ENCODE peak calls at places on chromosomes 4 and X, in four cellular contexts. Z, D, O and U are unnamed samples.
A peak's percentile ranks its signal among the peaks of the same experiment; 100 is the strongest.

GRCh38 chr4:168509786-168510185 is 12.9 kb downstream of the PALLD start:
- DNase-seq in Z (no peak), D (peak; percentile 52), O (no peak), U (no peak)

GRCh38 chrX:134546187-134546586 is 86.2 kb downstream of the HPRT1 start:
- DNase-seq in Z (peak; percentile 70), D (no peak), O (no peak), U (no peak)

GRCh38 chrX:120468479-120468824 is 644 bp downstream of the LAMP2 start:
- DNase-seq in Z (no peak), D (no peak), O (no peak), U (no peak)

GRCh38 chr4:82500106-82500738 is 61.6 kb downstream of the TMEM150C start:
- DNase-seq in Z (no peak), D (no peak), O (no peak), U (no peak)

GRCh38 chr4:42786350-42787070 is 106.0 kb upstream of the GRXCR1 start:
- DNase-seq in Z (no peak), D (no peak), O (no peak), U (no peak)

GRCh38 chrX:1537031-1537715 is at the start of gene P2RY8:
- DNase-seq in Z (peak; percentile 83), D (peak; percentile 85), O (peak; percentile 49), U (peak; percentile 90)

GRCh38 chr4:118740869-118741268 is 55.7 kb downstream of the METTL14 start:
- DNase-seq in Z (no peak), D (no peak), O (no peak), U (no peak)

GRCh38 chr4:67885727-67886126 is 1.9 kb upstream of the TMPRSS11D start:
- DNase-seq in Z (no peak), D (no peak), O (no peak), U (no peak)

GRCh38 chr4:133483600-133484246 is 334.6 kb downstream of the PCDH10 start:
- DNase-seq in Z (no peak), D (no peak), O (no peak), U (peak; percentile 24)

DNA sequence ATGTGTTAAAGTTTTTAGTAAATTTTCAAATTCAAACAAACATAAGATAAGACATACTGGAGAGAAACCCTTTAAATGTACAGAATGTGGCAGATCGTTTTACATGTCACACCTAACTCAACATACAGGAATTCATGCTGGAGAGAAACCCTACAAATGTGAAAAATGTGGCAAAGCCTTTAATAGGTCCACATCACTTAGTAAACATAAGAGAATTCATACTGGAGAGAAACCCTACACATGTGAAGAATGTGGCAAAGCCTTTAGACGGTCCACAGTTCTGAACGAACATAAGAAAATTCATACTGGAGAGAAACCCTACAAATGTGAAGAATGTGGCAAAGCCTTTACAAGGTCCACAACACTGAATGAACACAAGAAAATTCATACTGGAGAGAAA is 32.8 kb downstream of the ZNF595 start:
- DNase-seq in Z (no peak), D (no peak), O (no peak), U (no peak)
- H3K9me3 ChIP-seq in Z (peaks cover 62% of the 10 kb centered on the region), D (peaks cover 71% of the 10 kb centered on the region), O (peaks cover 100% of the 10 kb centered on the region), U (peaks cover 5% of the 10 kb centered on the region)

GRCh38 chr4:33975996-33976395 is 2268.3 kb downstream of the ARAP2 start:
- DNase-seq in Z (no peak), D (no peak), O (no peak), U (no peak)

GRCh38 chr4:33974270-33974669 is 2270.0 kb downstream of the ARAP2 start:
- DNase-seq in Z (no peak), D (no peak), O (no peak), U (no peak)
- H3K9me3 ChIP-seq in Z (no peaks in the 10 kb centered on the region), D (no peaks in the 10 kb centered on the region), O (peaks cover 22% of the 10 kb centered on the region), U (no peaks in the 10 kb centered on the region)

GRCh38 chr4:123830920-123831319 is 434.3 kb downstream of the SPRY1 start:
- DNase-seq in Z (no peak), D (no peak), O (no peak), U (no peak)
- H3K9me3 ChIP-seq in Z (no peaks in the 10 kb centered on the region), D (no peaks in the 10 kb centered on the region), O (peaks cover 9% of the 10 kb centered on the region), U (no peaks in the 10 kb centered on the region)

DNA sequence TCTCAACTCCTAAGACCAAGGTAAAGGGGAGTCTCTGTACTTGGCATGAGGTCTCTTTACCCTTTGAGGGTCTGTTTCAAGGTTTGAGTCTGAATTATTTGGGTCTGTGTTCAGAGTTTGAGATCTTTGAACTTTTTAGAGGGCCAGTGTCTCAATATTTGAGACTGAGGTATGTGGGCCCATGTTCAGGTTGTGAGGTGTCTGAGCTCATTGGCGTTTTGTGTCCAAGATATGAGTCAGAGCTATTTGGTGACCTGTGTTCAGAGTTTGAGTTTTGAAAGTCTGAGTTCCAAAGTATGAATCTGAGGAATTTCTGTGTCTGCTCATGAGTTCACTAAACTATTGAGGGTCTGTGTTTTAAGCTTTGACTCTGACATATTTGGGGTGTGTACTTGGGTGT is 36.7 kb upstream of the PAGE4 start:
- DNase-seq in Z (no peak), D (no peak), O (no peak), U (no peak)
- H3K9me3 ChIP-seq in Z (no peaks in the 10 kb centered on the region), D (no peaks in the 10 kb centered on the region), O (no peaks in the 10 kb centered on the region), U (no peaks in the 10 kb centered on the region)

GRCh38 chr4:23635468-23635867 is 254.4 kb downstream of the PPARGC1A start:
- DNase-seq in Z (no peak), D (no peak), O (no peak), U (no peak)
- H3K9me3 ChIP-seq in Z (no peaks in the 10 kb centered on the region), D (no peaks in the 10 kb centered on the region), O (peaks cover 10% of the 10 kb centered on the region), U (no peaks in the 10 kb centered on the region)

DNA sequence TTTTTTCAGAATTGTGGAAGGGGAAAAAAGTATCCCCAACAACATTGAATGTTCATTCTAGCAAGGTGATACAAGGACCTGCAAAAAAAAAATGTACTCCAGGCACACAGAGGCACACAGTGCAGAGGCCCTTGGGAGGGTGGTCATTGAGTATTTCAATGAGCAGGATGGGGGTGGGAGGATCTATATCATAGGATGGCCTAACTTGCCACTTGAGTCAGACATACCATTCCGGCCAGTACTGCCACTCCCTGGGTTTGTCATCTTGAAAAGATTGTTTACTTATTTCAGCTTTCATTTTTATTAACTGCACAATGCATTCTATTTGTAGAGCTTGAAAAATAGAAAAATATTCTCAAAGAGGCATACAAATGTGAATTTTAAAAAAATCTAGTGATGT is 18.7 kb downstream of the ZNF595 start:
- DNase-seq in Z (no peak), D (no peak), O (no peak), U (no peak)
- H3K9me3 ChIP-seq in Z (peaks cover 30% of the 10 kb centered on the region), D (peaks cover 53% of the 10 kb centered on the region), O (peaks cover 84% of the 10 kb centered on the region), U (no peaks in the 10 kb centered on the region)

GRCh38 chrX:69618803-69619202 is 2.9 kb downstream of the EDA start:
- DNase-seq in Z (no peak), D (no peak), O (no peak), U (peak; percentile 14)
- H3K9me3 ChIP-seq in Z (no peaks in the 10 kb centered on the region), D (no peaks in the 10 kb centered on the region), O (no peaks in the 10 kb centered on the region), U (no peaks in the 10 kb centered on the region)

DNA sequence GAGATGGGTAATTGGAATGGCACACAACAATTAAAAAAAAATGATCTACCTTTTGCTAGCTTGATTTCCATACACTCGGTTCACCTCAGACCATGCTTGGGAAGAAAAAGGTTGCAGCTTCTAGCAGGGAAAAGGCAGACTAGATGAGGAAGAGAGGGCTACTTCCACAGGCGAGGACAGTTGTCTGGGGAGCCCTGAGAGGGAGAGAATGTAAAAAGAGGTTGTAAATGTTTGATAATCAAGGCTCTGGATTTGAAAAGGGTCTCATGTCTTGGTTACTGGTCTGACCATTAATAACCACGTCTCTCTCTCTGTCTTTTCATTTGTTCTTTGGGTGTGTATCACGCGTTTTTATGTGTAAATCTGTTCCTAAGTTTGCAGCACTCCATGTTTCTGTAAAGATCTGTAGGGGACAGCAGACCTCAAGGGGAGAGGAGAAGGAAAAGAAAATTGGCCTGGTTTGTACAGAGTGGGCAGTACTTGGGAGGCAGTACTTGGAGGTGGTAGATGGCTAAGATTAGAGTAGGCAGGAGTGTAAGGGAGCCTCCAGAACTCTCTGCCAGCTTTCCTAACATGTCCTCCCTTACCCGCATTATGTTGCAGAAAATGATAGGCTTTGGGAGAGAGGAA is 750 bp downstream of the ARMCX5 start:
- DNase-seq in Z (no peak), D (no peak), O (no peak), U (no peak)
- H3K9me3 ChIP-seq in Z (no peaks in the 10 kb centered on the region), D (no peaks in the 10 kb centered on the region), O (no peaks in the 10 kb centered on the region), U (no peaks in the 10 kb centered on the region)

GRCh38 chr4:84501721-84502267 is 2.7 kb upstream of the NKX6-1 start:
- DNase-seq in Z (peak; percentile 61), D (no peak), O (no peak), U (no peak)
- H3K9me3 ChIP-seq in Z (no peaks in the 10 kb centered on the region), D (peaks cover 17% of the 10 kb centered on the region), O (no peaks in the 10 kb centered on the region), U (no peaks in the 10 kb centered on the region)

GRCh38 chr4:189525304-189525703 is 415.4 kb upstream of the FRG1 start:
- DNase-seq in Z (no peak), D (no peak), O (no peak), U (no peak)
- H3K9me3 ChIP-seq in Z (peaks cover 2% of the 10 kb centered on the region), D (peaks cover 12% of the 10 kb centered on the region), O (peaks cover 62% of the 10 kb centered on the region), U (no peaks in the 10 kb centered on the region)